ENCODE peak calls at places on chromosomes 6 and 20, in seven cellular contexts. X is endothelial cell, L is GM10248, J is left cardiac atrium, M is M059J, A is epithelial cell of proximal tubule, I is HS-27A. D is an unnamed sample.

GRCh38 chr6:147448212-147448611 is 60.3 kb upstream of the SAMD5 start:
- DNase-seq in X (no peak), L (no peak), J (no peak), M (no peak), A (no peak), I (no peak), D (no peak)

GRCh38 chr6:49499623-49500022 is at the start of gene GLYATL3:
- DNase-seq in X (no peak), L (no peak), J (no peak), M (no peak), A (no peak), I (no peak), D (no peak)

GRCh38 chr6:23855497-23856116 is 270.4 kb upstream of the NRSN1 start:
- DNase-seq in X (no peak), L (no peak), J (no peak), M (no peak), A (no peak), I (no peak), D (no peak)

GRCh38 chr6:3921663-3922062 is 72.5 kb downstream of the FAM50B start:
- DNase-seq in X (no peak), L (no peak), J (no peak), M (no peak), A (no peak), I (no peak), D (no peak)

GRCh38 chr6:162964703-162965140 is 236.9 kb downstream of the PACRG start:
- DNase-seq in X (no peak), L (no peak), J (peak), M (peak), A (peak), I (peak), D (peak)

GRCh38 chr20:20130399-20130798 is 78.1 kb downstream of the CFAP61 start:
- DNase-seq in X (no peak), L (no peak), J (no peak), M (peak), A (no peak), I (no peak), D (no peak)

GRCh38 chr6:136751478-136751956 is 40.8 kb downstream of the MAP3K5 start:
- DNase-seq in X (no peak), L (peak), J (no peak), M (no peak), A (no peak), I (no peak), D (peak)

GRCh38 chr6:112956696-112957525 is 609.8 kb downstream of the RFPL4B start:
- DNase-seq in X (no peak), L (no peak), J (peak), M (peak), A (no peak), I (no peak), D (peak)

GRCh38 chr6:81749704-81750103 is 2.8 kb downstream of the TENT5A start:
- DNase-seq in X (no peak), L (no peak), J (no peak), M (peak), A (no peak), I (no peak), D (no peak)

GRCh38 chr6:149891259-149891658 is 6.7 kb downstream of the RAET1E start:
- DNase-seq in X (no peak), L (no peak), J (no peak), M (no peak), A (no peak), I (no peak), D (no peak)

GRCh38 chr20:4699957-4700356 is 21.8 kb upstream of the PRND start:
- DNase-seq in X (no peak), L (no peak), J (no peak), M (no peak), A (no peak), I (no peak), D (no peak)

GRCh38 chr6:127282184-127282583 is 15.5 kb downstream of the RNF146 start:
- DNase-seq in X (no peak), L (no peak), J (no peak), M (no peak), A (no peak), I (no peak), D (no peak)

GRCh38 chr20:51497542-51498467 is 44.7 kb downstream of the NFATC2 start:
- DNase-seq in X (no peak), L (peak), J (peak), M (no peak), A (no peak), I (no peak), D (peak)

GRCh38 chr6:33886673-33887144 is 82.9 kb upstream of the MLN start:
- DNase-seq in X (no peak), L (no peak), J (peak), M (peak), A (no peak), I (no peak), D (peak)

GRCh38 chr6:114055319-114055718 is 84.4 kb upstream of the HDAC2 start:
- DNase-seq in X (no peak), L (no peak), J (no peak), M (no peak), A (no peak), I (no peak), D (no peak)

GRCh38 chr20:37630993-37631392 is 62.8 kb upstream of the CTNNBL1 start:
- DNase-seq in X (no peak), L (no peak), J (no peak), M (no peak), A (no peak), I (no peak), D (no peak)

GRCh38 chr6:37092851-37093727 is 76.9 kb upstream of the PIM1 start:
- DNase-seq in X (no peak), L (no peak), J (no peak), M (no peak), A (no peak), I (no peak), D (no peak)

GRCh38 chr20:47814632-47815415 is 29.5 kb upstream of the SULF2 start:
- DNase-seq in X (no peak), L (no peak), J (no peak), M (no peak), A (no peak), I (no peak), D (no peak)

GRCh38 chr20:7689151-7689550 is 251.1 kb downstream of the HAO1 start:
- DNase-seq in X (no peak), L (no peak), J (no peak), M (no peak), A (no peak), I (no peak), D (no peak)

GRCh38 chr6:166194885-166195860 is 27.5 kb upstream of the TBXT start:
- DNase-seq in X (no peak), L (no peak), J (no peak), M (no peak), A (no peak), I (no peak), D (no peak)

GRCh38 chr6:85191656-85192055 is 258.2 kb upstream of the NT5E start:
- DNase-seq in X (no peak), L (no peak), J (no peak), M (no peak), A (no peak), I (no peak), D (peak)

GRCh38 chr20:57159193-57159851 is 107.1 kb downstream of the BMP7 start:
- DNase-seq in X (no peak), L (no peak), J (no peak), M (no peak), A (no peak), I (no peak), D (no peak)

GRCh38 chr6:18147160-18147559 is 7.7 kb downstream of the TPMT start:
- DNase-seq in X (no peak), L (no peak), J (no peak), M (peak), A (no peak), I (no peak), D (peak)

GRCh38 chr20:62755817-62756724 is 40.2 kb upstream of the MRGBP start:
- DNase-seq in X (no peak), L (no peak), J (peak), M (no peak), A (no peak), I (no peak), D (no peak)

GRCh38 chr6:147384737-147385710 is 123.5 kb upstream of the SAMD5 start:
- DNase-seq in X (no peak), L (no peak), J (no peak), M (no peak), A (no peak), I (no peak), D (no peak)

GRCh38 chr20:61271273-61272221 is 19.5 kb downstream of the CDH4 start:
- DNase-seq in X (no peak), L (no peak), J (no peak), M (peak), A (no peak), I (no peak), D (no peak)

GRCh38 chr20:21360686-21361085 is 36.6 kb downstream of the NKX2-4 start:
- DNase-seq in X (no peak), L (no peak), J (no peak), M (peak), A (no peak), I (no peak), D (peak)

GRCh38 chr6:88208736-88209135 is 42.6 kb upstream of the CNR1 start:
- DNase-seq in X (no peak), L (no peak), J (no peak), M (no peak), A (no peak), I (no peak), D (no peak)

GRCh38 chr20:34473262-34473883 is 42.8 kb upstream of the DYNLRB1 start:
- DNase-seq in X (peak), L (peak), J (peak), M (peak), A (no peak), I (peak), D (peak)

GRCh38 chr20:13364278-13365170 is 143.4 kb downstream of the ISM1 start:
- DNase-seq in X (no peak), L (no peak), J (no peak), M (no peak), A (no peak), I (no peak), D (no peak)

GRCh38 chr6:16576391-16577368 is 184.6 kb downstream of the ATXN1 start:
- DNase-seq in X (no peak), L (peak), J (no peak), M (peak), A (peak), I (no peak), D (no peak)

GRCh38 chr6:151067684-151068596 is 171.8 kb upstream of the AKAP12 start:
- DNase-seq in X (no peak), L (no peak), J (peak), M (peak), A (peak), I (peak), D (peak)

GRCh38 chr20:17646209-17646717 is 35.8 kb downstream of the RRBP1 start:
- DNase-seq in X (no peak), L (no peak), J (peak), M (no peak), A (no peak), I (no peak), D (no peak)

GRCh38 chr20:47476452-47476851 is 25.2 kb upstream of the NCOA3 start:
- DNase-seq in X (no peak), L (no peak), J (no peak), M (no peak), A (no peak), I (no peak), D (no peak)

GRCh38 chr6:136084403-136084802 is 165.7 kb downstream of the MTFR2 start:
- DNase-seq in X (no peak), L (no peak), J (no peak), M (no peak), A (no peak), I (no peak), D (peak)

GRCh38 chr6:5068153-5068751 is 16.9 kb upstream of the PPP1R3G start:
- DNase-seq in X (no peak), L (no peak), J (no peak), M (no peak), A (no peak), I (no peak), D (no peak)

GRCh38 chr20:62307226-62308101 is 4.7 kb downstream of the ADRM1 start:
- DNase-seq in X (no peak), L (no peak), J (no peak), M (peak), A (no peak), I (no peak), D (no peak)

GRCh38 chr20:50913976-50914375 is 17.3 kb downstream of the ADNP start:
- DNase-seq in X (no peak), L (no peak), J (no peak), M (peak), A (no peak), I (peak), D (peak)

GRCh38 chr6:37807656-37808055 is 11.9 kb upstream of the ZFAND3 start:
- DNase-seq in X (no peak), L (no peak), J (no peak), M (no peak), A (no peak), I (no peak), D (no peak)